ENCODE peak calls at places on chromosomes 6 and 20, in five cellular contexts. W is heart right ventricle, Y is mesothelial cell of epicardium, I is neural crest cell, H is cardiac fibroblast. Z is an unnamed sample.

GRCh38 chr20:51457281-51457932 is 85.1 kb downstream of the NFATC2 start:
- DNase-seq in Y (no peak), I (no peak), H (peak), W (peak), Z (no peak)

GRCh38 chr20:33908351-33908750 is 85.4 kb upstream of the RALY start:
- DNase-seq in H (peak), W (no peak), I (no peak), Y (no peak), Z (no peak)

GRCh38 chr6:144578385-144579350 is 293.5 kb downstream of the UTRN start:
- DNase-seq in W (no peak), H (peak), I (no peak), Y (no peak), Z (no peak)

GRCh38 chr20:59827138-59828056 is 106.0 kb downstream of the SYCP2 start:
- DNase-seq in W (no peak), Y (no peak), H (no peak), I (no peak), Z (no peak)

GRCh38 chr6:109788687-109789086 is 97.6 kb downstream of the FIG4 start:
- DNase-seq in W (no peak), Y (no peak), H (peak), I (no peak), Z (no peak)

GRCh38 chr6:154732824-154733609 is at the start of gene SCAF8:
- DNase-seq in W (peak), Y (peak), H (peak), I (peak), Z (peak)

GRCh38 chr20:12570371-12570770 is 438.4 kb upstream of the SPTLC3 start:
- DNase-seq in Y (no peak), I (peak), W (no peak), H (no peak), Z (peak)

GRCh38 chr20:52291109-52291508 is 99.5 kb upstream of the ZFP64 start:
- DNase-seq in Y (no peak), W (no peak), I (peak), H (no peak), Z (no peak)

GRCh38 chr20:48782073-48782472 is 45.7 kb downstream of the PREX1 start:
- DNase-seq in I (no peak), H (no peak), W (no peak), Y (no peak), Z (no peak)

GRCh38 chr6:35719407-35719829 is 17.4 kb upstream of the ARMC12 start:
- DNase-seq in Y (no peak), W (no peak), H (no peak), I (no peak), Z (no peak)

GRCh38 chr6:16704706-16705402 is 56.4 kb downstream of the ATXN1 start:
- DNase-seq in W (no peak), I (no peak), H (peak), Y (no peak), Z (no peak)

GRCh38 chr6:36957773-36958271 is 3.3 kb downstream of the PI16 start:
- DNase-seq in I (no peak), H (no peak), Y (no peak), W (no peak), Z (no peak)

GRCh38 chr6:36959555-36960250 is 5.2 kb downstream of the PI16 start:
- DNase-seq in W (no peak), Y (no peak), H (no peak), I (no peak), Z (no peak)

GRCh38 chr6:36961441-36962430 is 7.2 kb downstream of the PI16 start:
- DNase-seq in I (no peak), H (no peak), Y (no peak), W (no peak), Z (no peak)

GRCh38 chr6:36956111-36956820 is 1.7 kb downstream of the PI16 start:
- DNase-seq in I (no peak), H (no peak), Y (no peak), W (no peak), Z (no peak)

GRCh38 chr6:36958775-36959554 is 4.4 kb downstream of the PI16 start:
- DNase-seq in Y (no peak), H (no peak), W (no peak), I (no peak), Z (no peak)
- TF ChIP-seq CTCF in Y (no peak), H (no peak), W (no peak), I (no peak), Z (no peak)

GRCh38 chr6:79250107-79250514 is 15.6 kb upstream of the HMGN3 start:
- DNase-seq in H (peak), Y (no peak), W (no peak), I (no peak), Z (no peak)
- TF ChIP-seq CTCF in H (no peak), Y (no peak), W (no peak), I (no peak), Z (peak)

GRCh38 chr20:6636209-6637159 is 131.0 kb upstream of the BMP2 start:
- DNase-seq in I (no peak), H (peak), Y (no peak), W (no peak), Z (peak)
- TF ChIP-seq CTCF in I (peak), H (peak), Y (peak), W (peak), Z (peak)

DNA sequence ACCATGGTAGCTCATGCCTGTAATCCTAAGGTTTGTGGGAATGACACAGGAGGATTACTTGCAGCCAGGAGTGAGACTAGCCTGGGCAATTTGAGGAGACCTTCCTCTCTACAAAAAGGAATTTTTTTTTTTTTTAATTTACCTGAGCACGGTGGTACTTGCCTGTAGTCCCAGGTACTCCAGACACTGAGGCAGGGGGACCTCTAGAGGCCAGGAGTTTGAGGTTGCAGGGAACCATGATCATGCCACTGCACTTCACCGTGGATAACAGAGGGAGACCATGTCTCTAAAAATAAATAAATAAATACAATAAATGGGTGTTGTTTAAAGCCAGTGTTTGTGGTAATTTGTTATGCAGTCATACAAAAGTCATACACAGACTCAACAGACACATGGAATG is 2.4 kb upstream of the HLA-F start:
- DNase-seq in H (no peak), Y (no peak), I (no peak), W (no peak), Z (no peak)
- TF ChIP-seq CTCF in H (no peak), Y (no peak), I (no peak), W (no peak), Z (no peak)

GRCh38 chr6:98833101-98834059 is 994 bp upstream of the POU3F2 start:
- DNase-seq in W (peak), I (no peak), Y (peak), H (peak), Z (peak)
- TF ChIP-seq CTCF in W (no peak), I (no peak), Y (no peak), H (no peak), Z (no peak)

GRCh38 chr6:99148761-99149160 is 200.7 kb downstream of the FAXC start:
- DNase-seq in H (no peak), W (no peak), I (no peak), Y (no peak), Z (no peak)
- TF ChIP-seq CTCF in H (no peak), W (no peak), I (no peak), Y (no peak), Z (no peak)

DNA sequence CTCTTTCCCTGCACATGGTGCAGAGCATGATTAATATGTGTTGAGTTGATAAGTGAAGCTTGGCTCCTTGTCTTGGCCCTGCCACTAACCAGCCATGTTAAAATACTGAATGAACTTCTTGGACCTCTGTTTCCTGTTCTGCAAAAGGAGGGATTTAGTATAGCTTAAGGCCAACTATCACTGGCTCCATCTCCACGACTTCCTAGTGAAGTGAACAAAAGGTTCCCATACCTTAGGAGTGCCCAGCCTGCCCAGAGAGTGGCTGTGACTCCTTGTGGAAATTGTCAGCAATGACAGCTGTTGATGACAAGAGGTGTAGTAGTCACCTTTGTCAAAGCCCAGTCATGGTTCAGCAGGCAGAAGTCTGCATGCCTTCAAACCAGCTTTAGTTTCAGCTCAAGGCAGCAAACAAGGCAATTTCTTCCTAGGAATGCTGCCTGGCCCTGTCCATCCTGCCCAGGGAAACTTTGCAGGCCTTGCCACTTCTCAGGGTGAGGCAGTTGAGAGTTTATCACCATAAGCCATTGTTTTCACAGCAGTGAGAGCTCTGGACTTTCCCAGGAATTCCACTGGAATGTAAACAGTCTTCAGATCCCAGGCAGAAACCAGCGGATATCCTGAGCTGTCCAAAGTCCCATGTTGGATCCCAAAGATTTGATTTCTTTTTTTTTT is 169.7 kb upstream of the TNFAIP3 start:
- DNase-seq in Y (no peak), I (no peak), H (peak), W (no peak), Z (peak)
- TF ChIP-seq CTCF in Y (no peak), I (no peak), H (no peak), W (no peak), Z (peak)